ENCODE peak calls at places on chromosomes 7 and 10, in ten cellular contexts. I is foreskin fibroblast; G is activated CD4-positive, alpha-beta T cell treated with anti-CD3 and anti-CD28 coated beads for 48 hours; R is RPMI8226; U is AG04450; M is kidney epithelial cell; J is hepatocyte; W is fibroblast of mammary gland; C is stimulated activated CD4-positive, alpha-beta T cell treated with anti-CD3 and anti-CD28 coated beads, Interleukin-4, amount 100 ng/mL, for 4 hours; L is DMS 273 treated with DMSO at 0.1 percent for 48 hours. Q is an unnamed sample.

GRCh38 chr10:3295501-3296005 is 123.0 kb upstream of the PITRM1 start:
- DNase-seq in L (no peak), U (no peak), G (no peak), M (no peak), I (no peak), J (no peak), R (no peak), W (no peak), C (no peak), Q (no peak)

GRCh38 chr7:70072220-70072619 is 473.9 kb downstream of the AUTS2 start:
- DNase-seq in I (no peak), R (peak; percentile 50), L (peak; percentile 90), J (peak; percentile 36), U (no peak), M (no peak), W (peak; percentile 66), C (no peak), G (no peak), Q (peak; percentile 81)

GRCh38 chr7:142347091-142347490 is 89.2 kb upstream of the PRSS58 start:
- DNase-seq in R (no peak), W (no peak), M (no peak), L (no peak), I (no peak), J (no peak), U (no peak), C (no peak), G (no peak), Q (no peak)

GRCh38 chr7:31696270-31696669 is 9.3 kb downstream of the PPP1R17 start:
- DNase-seq in G (no peak), C (no peak), R (no peak), L (no peak), J (no peak), W (no peak), M (no peak), I (no peak), U (no peak), Q (no peak)

GRCh38 chr7:128410092-128410665 is 397 bp upstream of the IMPDH1 start:
- DNase-seq in L (peak; percentile 69), M (no peak), R (peak; percentile 78), G (peak; percentile 74), C (peak; percentile 39), W (peak; percentile 82), I (peak; percentile 76), J (peak; percentile 76), U (peak; percentile 51), Q (peak; percentile 92)

GRCh38 chr10:88315746-88316145 is 267.4 kb downstream of the RNLS start:
- DNase-seq in M (no peak), U (no peak), G (no peak), J (no peak), I (no peak), L (no peak), C (no peak), R (no peak), W (peak; percentile 40), Q (peak; percentile 24)

GRCh38 chr10:110356628-110357245 is 52.0 kb upstream of the SMNDC1 start:
- DNase-seq in C (peak; percentile 54), M (peak; percentile 98), I (peak; percentile 73), W (peak; percentile 95), L (no peak), R (peak; percentile 92), J (no peak), G (peak; percentile 85), U (peak; percentile 39), Q (peak; percentile 87)

GRCh38 chr10:21509391-21510217 is 15.9 kb downstream of the SKIDA1 start:
- DNase-seq in G (no peak), R (no peak), J (no peak), W (no peak), U (no peak), M (no peak), C (no peak), L (no peak), I (no peak), Q (no peak)

GRCh38 chr10:133141963-133142350 is 18.1 kb upstream of the KNDC1 start:
- DNase-seq in J (no peak), I (no peak), W (no peak), G (no peak), U (no peak), R (no peak), L (no peak), C (no peak), M (no peak), Q (no peak)

GRCh38 chr7:7134036-7134435 is 48.3 kb upstream of the C1GALT1 start:
- DNase-seq in J (no peak), G (no peak), W (no peak), L (no peak), C (no peak), M (no peak), U (no peak), R (no peak), I (no peak), Q (no peak)

Q was measured in mesenchymal stem cell.